ENCODE peak calls at places on chromosome 13, in nine cellular contexts. I, X, R, N, D, L, J, W and V are unnamed samples.

GRCh38 chr13:114067886-114068722 is 64.3 kb downstream of the RASA3 start:
- DNase-seq in L (no peak), X (peak), R (no peak), W (no peak), D (no peak), J (no peak), N (no peak), I (no peak), V (no peak)

GRCh38 chr13:74134777-74135305 is 637 bp upstream of the KLF12 start:
- DNase-seq in W (peak), D (no peak), L (peak), J (no peak), X (peak), N (peak), R (no peak), I (peak), V (no peak)

GRCh38 chr13:40406405-40407138 is 259.9 kb downstream of the FOXO1 start:
- DNase-seq in J (no peak), D (peak), N (peak), L (no peak), X (no peak), W (no peak), R (no peak), I (no peak), V (no peak)

GRCh38 chr13:99614465-99614885 is 113.2 kb downstream of the TM9SF2 start:
- DNase-seq in D (peak), X (no peak), W (no peak), L (peak), J (no peak), N (no peak), I (no peak), R (no peak), V (no peak)

GRCh38 chr13:39527961-39528720 is 74.9 kb downstream of the LHFPL6 start:
- DNase-seq in N (no peak), I (no peak), R (no peak), L (peak), X (no peak), W (no peak), D (peak), J (no peak), V (no peak)

GRCh38 chr13:51806571-51806970 is 2.6 kb upstream of the DHRS12 start:
- DNase-seq in X (no peak), L (peak), N (no peak), J (peak), R (no peak), W (no peak), D (no peak), I (no peak), V (no peak)

GRCh38 chr13:112255550-112256120 is 120.5 kb upstream of the SPACA7 start:
- DNase-seq in R (no peak), N (no peak), I (no peak), L (no peak), W (no peak), J (no peak), D (no peak), X (peak), V (no peak)

GRCh38 chr13:108268713-108269112 is 805 bp upstream of the TNFSF13B start:
- DNase-seq in J (no peak), X (no peak), R (no peak), I (no peak), L (peak), N (no peak), W (peak), D (no peak), V (no peak)

DNA sequence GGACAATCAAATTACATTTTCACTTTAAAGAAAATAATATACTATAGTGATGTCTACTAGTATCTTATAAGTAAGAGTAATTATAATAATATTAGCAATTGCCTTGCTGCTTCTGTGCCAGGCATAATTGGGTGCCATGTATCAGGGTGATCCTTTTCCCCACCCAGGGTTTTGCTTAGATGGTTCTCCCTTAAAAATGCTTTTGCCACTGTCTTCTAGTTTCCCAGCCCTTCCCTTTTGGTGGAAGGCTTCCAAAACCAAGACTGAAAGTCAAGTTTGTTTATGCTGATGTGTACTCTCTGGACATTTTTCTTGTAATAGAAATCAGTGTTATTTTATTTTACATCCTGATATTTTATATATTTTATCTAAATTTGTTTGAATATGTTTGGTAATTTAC is 77.8 kb downstream of the ITGBL1 start:
- DNase-seq in X (no peak), J (no peak), I (no peak), W (no peak), R (no peak), D (no peak), N (no peak), L (no peak), V (no peak)
- H3K27ac ChIP-seq in X (no peak), J (peak), I (no peak), W (no peak), R (no peak), D (no peak), N (no peak), L (no peak), V (no peak)

DNA sequence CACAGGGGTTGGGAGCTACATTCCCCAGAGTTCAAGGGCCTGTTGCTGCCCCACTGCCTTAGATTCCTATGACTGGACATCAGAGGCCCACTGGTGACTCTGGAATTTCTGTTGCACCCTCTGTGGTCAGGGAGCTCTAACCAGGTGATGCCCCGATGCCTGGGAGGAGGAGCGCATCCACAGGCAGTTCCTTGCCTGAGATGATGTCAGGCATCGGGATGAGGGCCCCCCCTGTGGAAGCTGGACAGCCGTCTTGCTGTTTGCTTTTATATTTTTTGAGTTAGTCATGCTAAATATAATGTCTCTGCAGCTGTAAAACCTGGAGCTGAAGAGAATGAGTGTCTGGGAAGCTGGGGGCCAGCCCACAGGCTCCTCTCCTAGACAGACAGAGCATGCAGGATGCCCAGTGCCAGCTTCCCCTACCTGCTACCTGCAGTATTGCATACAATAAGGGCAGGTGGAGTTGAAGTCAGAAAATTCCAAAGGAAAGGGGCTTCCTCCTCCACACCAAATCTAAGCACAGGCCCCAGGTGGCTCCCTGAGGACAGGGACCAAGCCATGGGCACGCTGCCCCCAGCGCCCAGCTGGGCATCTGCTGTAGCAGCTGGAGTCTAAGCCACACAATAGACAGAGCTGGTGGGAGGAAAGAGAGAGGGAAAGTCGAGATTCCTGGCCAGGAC is 16.2 kb downstream of the COL4A2 start:
- DNase-seq in N (no peak), L (peak), X (no peak), R (no peak), D (peak), J (no peak), W (no peak), I (no peak), V (no peak)
- H3K27ac ChIP-seq in N (no peak), L (peak), X (no peak), R (no peak), D (no peak), J (peak), W (no peak), I (no peak), V (no peak)

DNA sequence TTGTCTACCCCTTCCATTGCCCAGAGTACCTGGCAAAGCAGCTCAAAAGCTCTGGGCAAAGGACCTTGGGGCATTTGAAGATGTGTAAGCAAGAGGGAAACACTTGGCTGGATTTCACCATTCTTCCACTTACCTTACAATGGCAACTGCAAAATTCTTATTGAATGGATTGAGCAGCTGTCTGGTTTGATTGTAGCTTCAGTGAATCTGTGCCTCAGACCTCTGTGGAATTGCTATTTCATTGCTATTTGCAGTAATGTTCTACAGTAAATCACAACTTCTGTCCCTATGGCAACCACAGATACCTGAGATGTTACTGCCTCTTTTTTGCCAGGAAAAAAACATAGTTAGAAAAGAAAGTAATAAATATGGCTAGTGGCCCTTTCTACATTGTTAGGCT is 519.6 kb downstream of the SUCLA2 start:
- DNase-seq in I (no peak), J (no peak), X (no peak), N (no peak), L (no peak), D (no peak), R (no peak), W (no peak), V (no peak)
- H3K27ac ChIP-seq in I (no peak), J (no peak), X (no peak), N (no peak), L (no peak), D (no peak), R (no peak), W (no peak), V (no peak)

DNA sequence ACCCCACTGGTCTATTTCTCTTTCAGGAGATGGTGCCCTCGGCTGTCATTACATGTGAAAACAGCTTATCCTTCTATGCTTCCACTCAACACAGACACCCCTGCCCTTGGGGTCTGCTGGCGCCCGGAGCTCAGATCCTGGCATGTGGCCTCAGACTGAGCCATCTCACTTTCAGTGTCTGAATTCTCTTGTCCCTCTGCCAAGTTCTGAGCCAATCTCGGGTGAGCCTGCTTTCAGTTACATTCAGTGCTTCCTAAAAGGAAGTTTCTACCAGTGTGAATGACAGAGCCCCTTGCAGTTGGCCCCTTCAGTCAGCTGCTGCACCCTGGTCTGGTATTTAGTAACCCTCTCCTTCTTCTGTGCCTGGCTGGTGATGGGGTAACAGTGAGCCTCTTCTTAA is 293.6 kb downstream of the DNAJC15 start:
- DNase-seq in W (no peak), N (no peak), I (no peak), R (peak), J (peak), L (peak), D (peak), X (no peak), V (no peak)
- H3K27ac ChIP-seq in W (no peak), N (no peak), I (no peak), R (no peak), J (peak), L (peak), D (no peak), X (no peak), V (no peak)

GRCh38 chr13:24503376-24503690 is 9.2 kb downstream of the PARP4 start:
- DNase-seq in L (no peak), R (no peak), D (no peak), N (peak), W (no peak), X (no peak), I (no peak), J (no peak), V (no peak)
- H3K27ac ChIP-seq in L (no peak), R (no peak), D (no peak), N (peak), W (no peak), X (no peak), I (no peak), J (no peak), V (no peak)